ENCODE peak calls at places on chromosomes 12 and 14, in ten cellular contexts. N is left colon; Q is NCI-H2029; V is activated CD4-positive, alpha-beta T cell treated with anti-CD3 and anti-CD28 coated beads, Interleukin-2, amount 10 ng/mL, durations not matched to agents 7 days and 5 days; C is stimulated activated CD4-positive, alpha-beta T cell treated with anti-CD3 and anti-CD28 coated beads, Interleukin-1b, Interleukin-23, amount 100 ng/mL, for 24 hours; Y is NCI-H1092 treated with DMSO at 0.1 percent for 48 hours; U is AG08395; F is DMS153; B is skeletal muscle cell; J is NB4. Z is an unnamed sample.

GRCh38 chr14:93902619-93903307 is 24.4 kb upstream of the FAM181A start:
- DNase-seq in Y (no peak), B (no peak), J (no peak), V (no peak), F (no peak), C (no peak), Q (no peak), N (no peak), U (no peak), Z (no peak)

GRCh38 chr12:64679487-64679983 is 69.2 kb downstream of the RASSF3 start:
- DNase-seq in U (peak; percentile 68), Q (peak; percentile 83), J (no peak), N (peak; percentile 85), Y (peak; percentile 76), F (peak; percentile 47), B (no peak), V (peak; percentile 73), C (peak; percentile 28), Z (peak; percentile 57)

GRCh38 chr12:80419660-80420059 is 24.4 kb upstream of the PTPRQ start:
- DNase-seq in F (no peak), V (no peak), U (no peak), C (no peak), N (no peak), Y (no peak), J (peak; percentile 3), Q (no peak), B (no peak), Z (no peak)

GRCh38 chr14:100065942-100066574 is 836 bp downstream of the EVL start:
- DNase-seq in Q (no peak), B (no peak), V (peak; percentile 89), C (no peak), U (no peak), Y (no peak), F (no peak), J (peak; percentile 95), N (peak; percentile 48), Z (no peak)

GRCh38 chr14:100540926-100541620 is 46.1 kb downstream of the BEGAIN start:
- DNase-seq in U (no peak), V (no peak), B (no peak), J (no peak), C (no peak), N (peak; percentile 22), Y (no peak), F (no peak), Q (no peak), Z (no peak)

GRCh38 chr14:89609701-89610100 is 192.7 kb upstream of the FOXN3 start:
- DNase-seq in B (no peak), Y (no peak), V (no peak), J (no peak), Q (no peak), C (no peak), F (no peak), N (no peak), U (no peak), Z (no peak)

GRCh38 chr12:100987552-100988277 is 193.1 kb downstream of the ANO4 start:
- DNase-seq in V (no peak), C (no peak), U (peak; percentile 73), Q (no peak), B (peak; percentile 11), N (no peak), J (peak; percentile 89), F (no peak), Y (no peak), Z (peak; percentile 36)

GRCh38 chr12:43315961-43316360 is 236.0 kb downstream of the ADAMTS20 start:
- DNase-seq in Q (no peak), F (no peak), V (no peak), B (no peak), Y (no peak), J (no peak), C (no peak), U (no peak), N (no peak), Z (no peak)

GRCh38 chr12:45034861-45035265 is 16.0 kb downstream of the DBX2 start:
- DNase-seq in J (no peak), Y (no peak), B (no peak), U (no peak), Q (no peak), C (no peak), N (no peak), V (no peak), F (no peak), Z (no peak)

GRCh38 chr14:99041820-99042174 is 230.2 kb downstream of the BCL11B start:
- DNase-seq in Q (no peak), V (no peak), N (no peak), U (no peak), Y (no peak), J (peak; percentile 25), C (no peak), B (no peak), F (no peak), Z (no peak)

GRCh38 chr14:68399971-68400370 is 392.9 kb downstream of the ZFP36L1 start:
- DNase-seq in B (no peak), C (no peak), N (no peak), V (no peak), J (no peak), Y (no peak), U (no peak), Q (no peak), F (no peak), Z (no peak)

GRCh38 chr12:30268036-30268435 is 427.6 kb downstream of the IPO8 start:
- DNase-seq in J (no peak), F (no peak), B (no peak), V (no peak), Q (no peak), N (no peak), U (no peak), C (no peak), Y (no peak), Z (no peak)

GRCh38 chr14:24353551-24354529 is 14.0 kb upstream of the RIPK3 start:
- DNase-seq in N (peak; percentile 66), U (peak; percentile 44), J (no peak), V (no peak), C (no peak), B (no peak), F (no peak), Y (no peak), Q (no peak), Z (no peak)

GRCh38 chr12:27462151-27462694 is 15.7 kb downstream of the SMCO2 start:
- DNase-seq in J (no peak), N (no peak), B (peak; percentile 60), F (no peak), C (no peak), Q (no peak), V (no peak), Y (no peak), U (no peak), Z (peak; percentile 91)